ENCODE peak calls at places on chromosomes 1 and 21, in ten cellular contexts. M, E, I, F, R, U, T, S, C and K are unnamed samples.

GRCh38 chr1:110872745-110873435 is at the start of gene CD53:
- DNase-seq in R (peak), E (peak), M (no peak), I (no peak), U (peak), F (peak), C (no peak), S (no peak), T (no peak), K (no peak)

GRCh38 chr1:61568460-61569211 is 156.3 kb downstream of the TM2D1 start:
- DNase-seq in T (no peak), F (no peak), U (no peak), I (no peak), E (no peak), M (no peak), S (no peak), R (no peak), C (no peak), K (no peak)

GRCh38 chr1:42239041-42239440 is 74.5 kb upstream of the GUCA2A start:
- DNase-seq in I (no peak), M (no peak), R (no peak), T (no peak), U (no peak), C (no peak), E (no peak), S (no peak), F (no peak), K (no peak)

GRCh38 chr1:81477704-81478103 is 323.0 kb upstream of the ADGRL2 start:
- DNase-seq in C (no peak), R (no peak), I (peak), T (no peak), U (no peak), M (no peak), F (no peak), E (no peak), S (no peak), K (no peak)

GRCh38 chr1:151593651-151594625 is 17.9 kb upstream of the SNX27 start:
- DNase-seq in T (peak), F (peak), U (peak), C (peak), S (peak), R (peak), E (peak), I (peak), M (peak), K (peak)

GRCh38 chr1:234645474-234645953 is 35.5 kb upstream of the IRF2BP2 start:
- DNase-seq in U (no peak), M (no peak), I (no peak), C (no peak), S (no peak), R (peak), F (no peak), E (no peak), T (no peak), K (peak)

GRCh38 chr1:2443285-2444137 is 31.1 kb upstream of the PEX10 start:
- DNase-seq in C (no peak), E (peak), S (no peak), M (no peak), R (no peak), F (no peak), U (no peak), T (peak), I (no peak), K (no peak)

GRCh38 chr1:174954686-174955669 is 44.8 kb upstream of the CACYBP start:
- DNase-seq in C (peak), T (no peak), M (no peak), E (no peak), I (peak), F (no peak), U (no peak), S (no peak), R (peak), K (peak)

GRCh38 chr21:45989355-45990048 is 7.9 kb downstream of the COL6A1 start:
- DNase-seq in E (no peak), C (no peak), I (no peak), M (no peak), S (no peak), R (no peak), U (no peak), T (peak), F (no peak), K (no peak)

GRCh38 chr1:67724928-67725560 is 40.0 kb downstream of the GADD45A start:
- DNase-seq in C (peak), U (no peak), R (no peak), F (no peak), T (no peak), E (no peak), I (peak), M (no peak), S (no peak), K (peak)

GRCh38 chr21:38350681-38351080 is 93.9 kb downstream of the KCNJ15 start:
- DNase-seq in R (no peak), F (no peak), T (no peak), M (no peak), E (no peak), C (no peak), I (no peak), S (no peak), U (no peak), K (no peak)

GRCh38 chr1:14875781-14876564 is 277.5 kb downstream of the KAZN start:
- DNase-seq in I (peak), S (no peak), C (peak), F (no peak), U (no peak), R (no peak), T (no peak), E (no peak), M (no peak), K (peak)

GRCh38 chr1:93345633-93346471 is at the start of gene DR1:
- DNase-seq in C (peak), E (peak), M (peak), T (peak), R (peak), I (peak), S (peak), F (peak), U (peak), K (peak)